ENCODE peak calls at places on chromosomes 7 and 10, in five cellular contexts. S is vagina; K is CD8-positive, alpha-beta T cell; U is heart left ventricle; I is aorta. B is an unnamed sample.

GRCh38 chr7:48366096-48366495 is 194.8 kb downstream of the ABCA13 start:
- DNase-seq in S (no peak), K (no peak), U (no peak), I (no peak), B (no peak)

GRCh38 chr7:77738871-77739270 is 42.6 kb downstream of the RSBN1L start:
- DNase-seq in S (no peak), I (no peak), U (no peak), K (no peak), B (no peak)

GRCh38 chr10:96352587-96352986 is 6.2 kb downstream of the OPALIN start:
- DNase-seq in I (no peak), K (no peak), S (no peak), U (no peak), B (no peak)

GRCh38 chr10:43585981-43586738 is 11.7 kb upstream of the ZNF239 start:
- DNase-seq in K (no peak), I (no peak), U (no peak), S (no peak), B (no peak)

GRCh38 chr10:34644245-34644644 is 170.9 kb downstream of the PARD3 start:
- DNase-seq in S (no peak), U (no peak), K (no peak), I (no peak), B (no peak)

GRCh38 chr7:43879477-43879876 is 10.2 kb upstream of the MRPS24 start:
- DNase-seq in S (no peak), K (no peak), U (no peak), I (no peak), B (no peak)

GRCh38 chr10:23065549-23065948 is 29.8 kb upstream of the MSRB2 start:
- DNase-seq in U (peak; percentile 84), I (peak; percentile 90), S (no peak), K (no peak), B (no peak)

GRCh38 chr10:101221479-101222246 is 7.6 kb downstream of the LBX1 start:
- DNase-seq in U (no peak), I (no peak), K (no peak), S (no peak), B (no peak)

GRCh38 chr10:6071181-6072175 is 9.3 kb upstream of the IL2RA start:
- DNase-seq in I (no peak), S (no peak), K (no peak), U (no peak), B (no peak)

GRCh38 chr10:46245381-46245900 is 41.4 kb upstream of the ANTXRL start:
- DNase-seq in I (no peak), S (peak; percentile 78), U (no peak), K (no peak), B (no peak)

GRCh38 chr7:74173866-74174605 is at the start of gene EIF4H:
- DNase-seq in U (peak; percentile 98), I (peak; percentile 99), S (peak; percentile 96), K (peak; percentile 97), B (peak; percentile 95)

GRCh38 chr7:138869353-138869752 is 71.4 kb upstream of the ATP6V0A4 start:
- DNase-seq in K (no peak), S (peak; percentile 42), U (no peak), I (no peak), B (no peak)

GRCh38 chr7:63067897-63068585 is 930.6 kb upstream of the ZNF722 start:
- DNase-seq in K (no peak), I (no peak), U (no peak), S (peak; percentile 67), B (no peak)

GRCh38 chr10:83582407-83583095 is 556.8 kb upstream of the GHITM start:
- DNase-seq in I (no peak), U (no peak), S (no peak), K (no peak), B (no peak)

GRCh38 chr7:18396953-18397352 is 98.6 kb upstream of the HDAC9 start:
- DNase-seq in K (no peak), U (no peak), I (no peak), S (no peak), B (no peak)

GRCh38 chr10:77297370-77297692 is 340.3 kb downstream of the KCNMA1 start:
- DNase-seq in U (no peak), S (no peak), I (no peak), K (no peak), B (no peak)

GRCh38 chr7:140342732-140343514 is 55.4 kb downstream of the SLC37A3 start:
- DNase-seq in K (no peak), S (no peak), U (peak; percentile 46), I (no peak), B (no peak)

GRCh38 chr10:810351-810846 is 120.9 kb upstream of the DIP2C start:
- DNase-seq in I (no peak), K (no peak), S (no peak), U (no peak), B (no peak)

GRCh38 chr7:120272261-120272895 is 597 bp upstream of the KCND2 start:
- DNase-seq in S (no peak), U (no peak), I (no peak), K (no peak), B (no peak)

GRCh38 chr7:85475476-85475875 is 288.6 kb upstream of the SEMA3D start:
- DNase-seq in I (no peak), U (no peak), K (no peak), S (no peak), B (no peak)

GRCh38 chr10:107214261-107214660 is 49.8 kb upstream of the SORCS1 start:
- DNase-seq in S (no peak), I (no peak), K (no peak), U (no peak), B (no peak)
- H3K9me3 ChIP-seq in S (no peaks in the 10 kb centered on the region), I (no peaks in the 10 kb centered on the region), K (no peaks in the 10 kb centered on the region), U (peaks cover 9% of the 10 kb centered on the region), B (no peaks in the 10 kb centered on the region)

DNA sequence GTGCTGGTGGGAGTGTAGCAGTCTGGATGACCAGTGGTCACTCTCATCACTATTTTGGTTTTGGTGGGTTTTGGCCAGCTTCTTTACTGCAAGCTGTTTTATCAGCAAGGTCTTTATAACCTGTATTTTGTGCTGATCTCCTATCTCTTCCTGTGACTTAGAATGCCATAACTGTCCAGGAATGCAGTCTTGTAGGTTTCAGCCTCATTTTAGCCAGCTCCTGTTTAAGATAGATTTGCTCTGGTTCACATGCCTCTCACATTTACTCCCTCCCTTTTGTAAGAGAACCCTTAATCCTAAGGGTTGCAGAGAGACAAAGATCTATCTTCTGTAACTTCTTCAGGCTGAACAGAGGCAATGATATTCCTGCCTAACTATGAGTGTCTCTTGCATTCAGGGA is 51.2 kb upstream of the INHBA start:
- DNase-seq in K (no peak), S (no peak), I (no peak), U (no peak), B (no peak)
- H3K9me3 ChIP-seq in K (no peaks in the 10 kb centered on the region), S (no peaks in the 10 kb centered on the region), I (peaks cover 2% of the 10 kb centered on the region), U (peaks cover 25% of the 10 kb centered on the region), B (no peaks in the 10 kb centered on the region)

DNA sequence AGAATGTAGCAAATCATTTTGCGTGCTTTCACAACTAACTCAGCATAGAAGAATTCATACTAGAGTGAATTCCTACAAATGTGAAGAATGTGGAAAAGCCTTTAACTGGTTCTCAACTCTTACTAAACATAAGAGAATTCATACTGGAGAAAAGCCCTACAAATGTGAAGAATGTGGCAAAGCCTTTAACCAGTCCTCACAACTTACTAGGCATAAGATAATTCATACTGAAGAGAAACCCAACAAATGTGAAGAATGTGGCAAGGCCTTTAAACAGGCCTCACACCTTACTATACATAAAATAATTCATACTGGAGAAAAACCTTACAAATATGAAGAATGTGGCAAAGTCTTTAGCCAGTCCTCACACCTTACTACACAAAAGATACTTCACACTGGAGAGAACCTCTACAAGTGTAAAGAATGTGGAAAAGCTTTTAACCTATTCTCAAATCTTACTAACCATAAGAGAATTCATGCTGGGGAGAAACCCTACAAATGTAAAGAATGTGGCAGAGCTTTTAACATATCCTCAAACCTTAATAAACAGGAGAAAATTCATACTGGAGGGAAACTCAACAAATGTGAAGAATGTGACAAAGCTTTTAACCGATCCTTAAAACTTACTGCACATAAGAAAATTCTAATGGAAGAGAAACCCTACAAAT is 40.8 kb downstream of the ZNF107 start:
- DNase-seq in S (no peak), I (no peak), K (no peak), U (no peak), B (no peak)
- H3K9me3 ChIP-seq in S (peaks cover 62% of the 10 kb centered on the region), I (peaks cover 7% of the 10 kb centered on the region), K (peaks cover 46% of the 10 kb centered on the region), U (peaks cover 94% of the 10 kb centered on the region), B (peaks cover 29% of the 10 kb centered on the region)

GRCh38 chr7:157825325-157825724 is 488.5 kb downstream of the DNAJB6 start:
- DNase-seq in S (no peak), K (no peak), U (no peak), I (no peak), B (no peak)
- H3K9me3 ChIP-seq in S (no peaks in the 10 kb centered on the region), K (no peaks in the 10 kb centered on the region), U (no peaks in the 10 kb centered on the region), I (no peaks in the 10 kb centered on the region), B (no peaks in the 10 kb centered on the region)

GRCh38 chr10:79146611-79147130 is 77.9 kb downstream of the ZMIZ1 start:
- DNase-seq in K (no peak), U (peak; percentile 87), S (no peak), I (no peak), B (no peak)

GRCh38 chr10:79149345-79149661 is 80.5 kb downstream of the ZMIZ1 start:
- DNase-seq in S (no peak), I (no peak), U (no peak), K (no peak), B (no peak)

GRCh38 chr10:79147306-79147705 is 78.5 kb downstream of the ZMIZ1 start:
- DNase-seq in S (no peak), U (no peak), I (no peak), K (no peak), B (no peak)

GRCh38 chr10:79148452-79149344 is 79.9 kb downstream of the ZMIZ1 start:
- DNase-seq in K (no peak), S (no peak), I (no peak), U (peak; percentile 90), B (no peak)

GRCh38 chr10:79147796-79148451 is 79.2 kb downstream of the ZMIZ1 start:
- DNase-seq in K (no peak), S (no peak), U (no peak), I (no peak), B (no peak)
- H3K9me3 ChIP-seq in K (no peaks in the 10 kb centered on the region), S (no peaks in the 10 kb centered on the region), U (no peaks in the 10 kb centered on the region), I (no peaks in the 10 kb centered on the region), B (no peaks in the 10 kb centered on the region)

GRCh38 chr7:158443688-158444483 is 143.7 kb downstream of the PTPRN2 start:
- DNase-seq in U (no peak), K (no peak), S (no peak), I (no peak), B (no peak)

GRCh38 chr7:158444501-158445420 is 142.9 kb downstream of the PTPRN2 start:
- DNase-seq in S (no peak), U (no peak), I (no peak), K (no peak), B (no peak)

GRCh38 chr7:158439035-158439434 is 148.6 kb downstream of the PTPRN2 start:
- DNase-seq in S (no peak), K (no peak), U (no peak), I (no peak), B (no peak)

GRCh38 chr7:158443014-158443687 is 144.5 kb downstream of the PTPRN2 start:
- DNase-seq in U (no peak), K (no peak), S (no peak), I (no peak), B (no peak)

GRCh38 chr7:158442260-158442659 is 145.4 kb downstream of the PTPRN2 start:
- DNase-seq in I (no peak), S (no peak), K (no peak), U (no peak), B (no peak)
- H3K9me3 ChIP-seq in I (no peaks in the 10 kb centered on the region), S (no peaks in the 10 kb centered on the region), K (no peaks in the 10 kb centered on the region), U (no peaks in the 10 kb centered on the region), B (no peaks in the 10 kb centered on the region)

DNA sequence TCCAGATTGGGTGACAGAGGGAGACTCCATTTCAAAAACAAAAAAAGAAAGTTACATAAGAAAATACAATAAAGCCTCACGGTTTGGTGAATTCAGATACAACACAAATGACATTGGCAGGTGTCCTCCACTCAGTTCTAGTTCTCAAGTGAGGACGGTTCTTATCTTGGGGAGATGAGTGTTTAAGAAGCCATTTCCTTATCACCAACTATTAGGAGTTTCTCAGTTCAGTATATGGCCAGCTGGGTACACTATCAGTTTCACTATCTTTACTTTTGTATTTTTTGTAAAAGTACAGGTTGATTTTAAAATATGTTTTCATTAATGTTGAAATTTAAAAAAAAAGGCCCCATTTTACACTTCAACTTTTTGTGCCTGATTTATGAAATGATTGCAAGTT is 36.6 kb upstream of the NEBL start:
- DNase-seq in K (no peak), U (no peak), I (no peak), S (no peak), B (no peak)
- H3K9me3 ChIP-seq in K (no peaks in the 10 kb centered on the region), U (no peaks in the 10 kb centered on the region), I (peaks cover 3% of the 10 kb centered on the region), S (no peaks in the 10 kb centered on the region), B (no peaks in the 10 kb centered on the region)

B was measured in naive thymus-derived CD4-positive, alpha-beta T cell.